ENCODE peak calls at places on chromosome 13, in five cellular contexts. J, D, K, F and T are unnamed samples.

GRCh38 chr13:110331362-110331761 is 24.3 kb downstream of the COL4A2 start:
- DNase-seq in D (no peak), F (no peak), K (no peak), J (peak; percentile 76), T (no peak)

GRCh38 chr13:44806841-44807240 is 182.4 kb downstream of the NUFIP1 start:
- DNase-seq in D (no peak), J (no peak), K (no peak), F (no peak), T (no peak)

GRCh38 chr13:73623281-73623680 is 510.9 kb downstream of the KLF12 start:
- DNase-seq in K (no peak), D (no peak), F (no peak), J (no peak), T (no peak)

GRCh38 chr13:33560722-33561121 is 257.2 kb upstream of the RFC3 start:
- DNase-seq in J (no peak), F (no peak), K (no peak), D (no peak), T (no peak)

GRCh38 chr13:45055198-45055901 is 65.0 kb upstream of the GTF2F2 start:
- DNase-seq in F (no peak), K (no peak), D (peak; percentile 67), J (peak; percentile 77), T (no peak)

GRCh38 chr13:55199132-55199531 is 1941.6 kb upstream of the PRR20A start:
- DNase-seq in F (no peak), K (no peak), D (no peak), J (no peak), T (no peak)

GRCh38 chr13:73025212-73026012 is 33.4 kb upstream of the KLF5 start:
- DNase-seq in F (no peak), D (no peak), J (no peak), K (no peak), T (no peak)

GRCh38 chr13:41549491-41549890 is 92.1 kb downstream of the RGCC start:
- DNase-seq in J (no peak), F (no peak), K (no peak), D (no peak), T (no peak)

GRCh38 chr13:24745861-24746617 is 17.9 kb upstream of the RNF17 start:
- DNase-seq in F (no peak), D (no peak), K (no peak), J (no peak), T (no peak)

GRCh38 chr13:109719962-109720646 is 66.3 kb downstream of the IRS2 start:
- DNase-seq in J (no peak), D (no peak), F (no peak), K (no peak), T (peak; percentile 29)

GRCh38 chr13:72122661-72123060 is 255.7 kb upstream of the DACH1 start:
- DNase-seq in D (no peak), F (no peak), K (no peak), J (no peak), T (no peak)

GRCh38 chr13:37118002-37118401 is 12.5 kb upstream of the CSNK1A1L start:
- DNase-seq in D (no peak), K (no peak), J (no peak), F (no peak), T (no peak)

GRCh38 chr13:56953965-56954364 is 186.8 kb upstream of the PRR20A start:
- DNase-seq in J (no peak), F (no peak), D (no peak), K (no peak), T (no peak)

GRCh38 chr13:97435794-97436193 is 1.8 kb downstream of the RAP2A start:
- DNase-seq in J (peak; percentile 33), K (no peak), D (no peak), F (no peak), T (no peak)

GRCh38 chr13:33869005-33869404 is 51.1 kb downstream of the RFC3 start:
- DNase-seq in K (no peak), F (no peak), D (no peak), J (no peak), T (no peak)

GRCh38 chr13:109383683-109384082 is 402.7 kb downstream of the IRS2 start:
- DNase-seq in K (no peak), J (peak; percentile 55), F (no peak), D (peak; percentile 21), T (no peak)

GRCh38 chr13:77300176-77301141 is 26.4 kb downstream of the MYCBP2 start:
- DNase-seq in J (peak; percentile 84), D (peak; percentile 39), F (no peak), K (no peak), T (no peak)

GRCh38 chr13:26656919-26657318 is 99.4 kb downstream of the WASF3 start:
- DNase-seq in J (peak; percentile 52), F (no peak), D (peak; percentile 68), K (no peak), T (no peak)

GRCh38 chr13:101449971-101450748 is 2.3 kb upstream of the ITGBL1 start:
- DNase-seq in F (no peak), K (no peak), J (peak; percentile 86), D (peak; percentile 65), T (no peak)

GRCh38 chr13:77857810-77858209 is 60.8 kb downstream of the EDNRB start:
- DNase-seq in K (no peak), F (no peak), J (peak; percentile 43), D (no peak), T (no peak)

GRCh38 chr13:29801737-29802305 is 48.6 kb downstream of the UBL3 start:
- DNase-seq in J (peak; percentile 4), F (no peak), D (no peak), K (no peak), T (no peak)

GRCh38 chr13:43516401-43516826 is 270.4 kb downstream of the ENOX1 start:
- DNase-seq in K (no peak), F (no peak), J (peak; percentile 91), D (peak; percentile 65), T (no peak)

GRCh38 chr13:106373304-106373988 is 162.0 kb downstream of the EFNB2 start:
- DNase-seq in K (no peak), D (no peak), J (peak; percentile 24), F (no peak), T (no peak)

GRCh38 chr13:95745289-95745688 is 68.3 kb downstream of the DNAJC3 start:
- DNase-seq in J (no peak), D (no peak), F (peak; percentile 21), K (peak; percentile 3), T (no peak)

GRCh38 chr13:57409656-57410055 is 221.9 kb upstream of the PCDH17 start:
- DNase-seq in D (no peak), J (no peak), F (no peak), K (no peak), T (no peak)

GRCh38 chr13:39038569-39038898 is 278 bp downstream of the NHLRC3 start:
- DNase-seq in D (no peak), F (no peak), J (no peak), K (no peak), T (no peak)

GRCh38 chr13:23391752-23392151 is 41.8 kb downstream of the SACS start:
- DNase-seq in J (no peak), F (no peak), K (no peak), D (no peak), T (no peak)

GRCh38 chr13:45327253-45327954 is 13.6 kb downstream of the TPT1 start:
- DNase-seq in F (no peak), D (no peak), J (no peak), K (no peak), T (no peak)

GRCh38 chr13:29428310-29428991 is 167.0 kb downstream of the SLC7A1 start:
- DNase-seq in J (no peak), F (peak; percentile 52), K (peak; percentile 25), D (no peak), T (no peak)

GRCh38 chr13:23447927-23448326 is 14.4 kb upstream of the SACS start:
- DNase-seq in K (no peak), J (peak; percentile 96), D (peak; percentile 90), F (no peak), T (no peak)

GRCh38 chr13:37290691-37291090 is 185.2 kb upstream of the CSNK1A1L start:
- DNase-seq in D (no peak), F (no peak), J (no peak), K (no peak), T (no peak)

GRCh38 chr13:37905736-37906135 is 36.2 kb upstream of the TRPC4 start:
- DNase-seq in J (no peak), F (no peak), K (no peak), D (no peak), T (no peak)

GRCh38 chr13:100301418-100301817 is 212.5 kb downstream of the PCCA start:
- DNase-seq in F (no peak), J (no peak), K (no peak), D (no peak), T (no peak)

GRCh38 chr13:38866649-38867048 is 124.0 kb downstream of the STOML3 start:
- DNase-seq in K (no peak), D (no peak), F (no peak), J (no peak), T (no peak)

GRCh38 chr13:68727788-68728187 is 1379.8 kb upstream of the ATXN8OS start:
- DNase-seq in F (no peak), K (no peak), J (no peak), D (no peak), T (no peak)

GRCh38 chr13:65966991-65967451 is 1263.1 kb downstream of the PCDH9 start:
- DNase-seq in K (peak; percentile 25), J (peak; percentile 23), D (no peak), F (no peak), T (no peak)

GRCh38 chr13:72696590-72696989 is 30.8 kb downstream of the MZT1 start:
- DNase-seq in K (no peak), F (no peak), D (no peak), J (peak; percentile 55), T (no peak)

GRCh38 chr13:46553521-46553885 is 533 bp downstream of the LRCH1 start:
- DNase-seq in D (no peak), K (no peak), F (no peak), J (no peak), T (no peak)

GRCh38 chr13:71704650-71705049 is 162.4 kb downstream of the DACH1 start:
- DNase-seq in J (peak; percentile 26), D (no peak), F (no peak), K (no peak), T (no peak)

GRCh38 chr13:28012383-28012782 is 23.9 kb upstream of the URAD start:
- DNase-seq in D (no peak), K (no peak), J (no peak), F (no peak), T (no peak)
- H3K27me3 ChIP-seq in D (peaks cover 2% of the 10 kb centered on the region), K (no peaks in the 10 kb centered on the region), J (no peaks in the 10 kb centered on the region), F (no peaks in the 10 kb centered on the region), T (no peaks in the 10 kb centered on the region)

GRCh38 chr13:21077360-21078353 is 16.3 kb upstream of the LATS2 start:
- DNase-seq in D (no peak), F (no peak), J (no peak), K (no peak), T (no peak)
- H3K27me3 ChIP-seq in D (no peaks in the 10 kb centered on the region), F (no peaks in the 10 kb centered on the region), J (no peaks in the 10 kb centered on the region), K (no peaks in the 10 kb centered on the region), T (no peaks in the 10 kb centered on the region)

GRCh38 chr13:59641758-59642157 is 522.0 kb downstream of the DIAPH3 start:
- DNase-seq in J (peak; percentile 2), F (no peak), K (no peak), D (no peak), T (no peak)
- H3K27me3 ChIP-seq in J (no peaks in the 10 kb centered on the region), F (no peaks in the 10 kb centered on the region), K (no peaks in the 10 kb centered on the region), D (peaks cover 7% of the 10 kb centered on the region), T (no peaks in the 10 kb centered on the region)

GRCh38 chr13:20156711-20157110 is 4.1 kb downstream of the GJA3 start:
- DNase-seq in D (no peak), F (no peak), K (no peak), J (no peak), T (no peak)
- H3K27me3 ChIP-seq in D (peaks cover 9% of the 10 kb centered on the region), F (no peaks in the 10 kb centered on the region), K (peaks cover 26% of the 10 kb centered on the region), J (peaks cover 8% of the 10 kb centered on the region), T (no peaks in the 10 kb centered on the region)